ENCODE peak calls at places on chromosomes 1 and 21, in four cellular contexts. One of them, this sample, is unnamed.

GRCh38 chr21:17848228-17848627 is 29.1 kb upstream of the C21orf91 start:
- DNase-seq in GM23248: peak; percentile 95
- DNase-seq in H1: no peak
- DNase-seq in fibroblast of lung: peak; percentile 97
- DNase-seq in this sample: no peak

GRCh38 chr1:71836899-71837298 is 445.4 kb downstream of the NEGR1 start:
- DNase-seq in GM23248: no peak
- DNase-seq in H1: no peak
- DNase-seq in fibroblast of lung: no peak
- DNase-seq in this sample: no peak

GRCh38 chr1:55898191-55898590 is 681.2 kb downstream of the PLPP3 start:
- DNase-seq in GM23248: peak; percentile 78
- DNase-seq in H1: no peak
- DNase-seq in fibroblast of lung: peak; percentile 64
- DNase-seq in this sample: no peak

GRCh38 chr1:232611834-232612233 is 18.1 kb downstream of the SIPA1L2 start:
- DNase-seq in GM23248: no peak
- DNase-seq in H1: peak; percentile 79
- DNase-seq in fibroblast of lung: no peak
- DNase-seq in this sample: no peak

GRCh38 chr1:151147132-151147503 is 687 bp upstream of the SEMA6C start:
- DNase-seq in GM23248: peak; percentile 56
- DNase-seq in H1: no peak
- DNase-seq in fibroblast of lung: no peak
- DNase-seq in this sample: no peak

GRCh38 chr1:202376247-202376646 is 27.7 kb downstream of the PPP1R12B start:
- DNase-seq in GM23248: peak; percentile 58
- DNase-seq in H1: no peak
- DNase-seq in fibroblast of lung: no peak
- DNase-seq in this sample: no peak

GRCh38 chr1:151399890-151400235 is 490 bp downstream of the PSMB4 start:
- DNase-seq in GM23248: peak; percentile 77
- DNase-seq in H1: no peak
- DNase-seq in fibroblast of lung: peak; percentile 25
- DNase-seq in this sample: no peak

GRCh38 chr1:1371741-1372711 is 3.0 kb downstream of the AURKAIP1 start:
- DNase-seq in GM23248: peak; percentile 64
- DNase-seq in H1: peak; percentile 99
- DNase-seq in fibroblast of lung: peak; percentile 25
- DNase-seq in this sample: peak; percentile 77

GRCh38 chr1:204230211-204230610 is 16.4 kb upstream of the GOLT1A start:
- DNase-seq in GM23248: no peak
- DNase-seq in H1: no peak
- DNase-seq in fibroblast of lung: no peak
- DNase-seq in this sample: no peak

GRCh38 chr1:58982259-58982998 is 198.6 kb upstream of the JUN start:
- DNase-seq in GM23248: peak; percentile 18
- DNase-seq in H1: no peak
- DNase-seq in fibroblast of lung: no peak
- DNase-seq in this sample: no peak

GRCh38 chr21:19832551-19832950 is 1165.7 kb upstream of the NCAM2 start:
- DNase-seq in GM23248: no peak
- DNase-seq in H1: no peak
- DNase-seq in fibroblast of lung: no peak
- DNase-seq in this sample: no peak

GRCh38 chr1:99264201-99265021 is at the start of gene PLPPR4:
- DNase-seq in GM23248: peak; percentile 82
- DNase-seq in H1: peak; percentile 85
- DNase-seq in fibroblast of lung: peak; percentile 62
- DNase-seq in this sample: no peak

GRCh38 chr21:16020878-16021277 is 291.1 kb downstream of the USP25 start:
- DNase-seq in GM23248: no peak
- DNase-seq in H1: no peak
- DNase-seq in fibroblast of lung: no peak
- DNase-seq in this sample: no peak

GRCh38 chr1:121483234-121483633 is 298.5 kb downstream of the SRGAP2C start:
- DNase-seq in GM23248: no peak
- DNase-seq in H1: no peak
- DNase-seq in fibroblast of lung: no peak
- DNase-seq in this sample: no peak

GRCh38 chr1:57208903-57209302 is 215.0 kb downstream of the DAB1 start:
- DNase-seq in GM23248: no peak
- DNase-seq in H1: no peak
- DNase-seq in fibroblast of lung: no peak
- DNase-seq in this sample: no peak

GRCh38 chr1:23020731-23021130 is 1.5 kb downstream of the KDM1A start:
- DNase-seq in GM23248: peak; percentile 17
- DNase-seq in H1: no peak
- DNase-seq in fibroblast of lung: no peak
- DNase-seq in this sample: no peak

GRCh38 chr1:168732736-168733135 is 3.7 kb upstream of the DPT start:
- DNase-seq in GM23248: no peak
- DNase-seq in H1: no peak
- DNase-seq in fibroblast of lung: no peak
- DNase-seq in this sample: no peak

GRCh38 chr21:32515869-32516268 is 69.5 kb downstream of the TCP10L start:
- DNase-seq in GM23248: peak; percentile 45
- DNase-seq in H1: no peak
- DNase-seq in fibroblast of lung: peak; percentile 42
- DNase-seq in this sample: no peak

GRCh38 chr1:12565094-12565965 is 52.7 kb downstream of the DHRS3 start:
- DNase-seq in GM23248: peak; percentile 18
- DNase-seq in H1: no peak
- DNase-seq in fibroblast of lung: no peak
- DNase-seq in this sample: no peak

GRCh38 chr1:173473599-173474011 is 3.5 kb upstream of the PRDX6 start:
- DNase-seq in GM23248: peak; percentile 81
- DNase-seq in H1: no peak
- DNase-seq in fibroblast of lung: peak; percentile 77
- DNase-seq in this sample: no peak

GRCh38 chr1:1245840-1246205 is 699 bp downstream of the C1QTNF12 start:
- DNase-seq in GM23248: no peak
- DNase-seq in H1: no peak
- DNase-seq in fibroblast of lung: no peak
- DNase-seq in this sample: no peak

GRCh38 chr1:172383541-172383940 is 36.9 kb upstream of the C1orf105 start:
- DNase-seq in GM23248: peak; percentile 75
- DNase-seq in H1: no peak
- DNase-seq in fibroblast of lung: peak; percentile 88
- DNase-seq in this sample: no peak

GRCh38 chr21:27700974-27701614 is 734.2 kb upstream of the ADAMTS5 start:
- DNase-seq in GM23248: peak; percentile 92
- DNase-seq in H1: peak; percentile 79
- DNase-seq in fibroblast of lung: peak; percentile 57
- DNase-seq in this sample: peak; percentile 77

GRCh38 chr1:8356256-8357209 is 38.6 kb downstream of the SLC45A1 start:
- DNase-seq in GM23248: no peak
- DNase-seq in H1: no peak
- DNase-seq in fibroblast of lung: no peak
- DNase-seq in this sample: no peak

GRCh38 chr21:44684483-44684882 is 2.5 kb upstream of the KRTAP12-1 start:
- DNase-seq in GM23248: no peak
- DNase-seq in H1: no peak
- DNase-seq in fibroblast of lung: no peak
- DNase-seq in this sample: no peak

DNA sequence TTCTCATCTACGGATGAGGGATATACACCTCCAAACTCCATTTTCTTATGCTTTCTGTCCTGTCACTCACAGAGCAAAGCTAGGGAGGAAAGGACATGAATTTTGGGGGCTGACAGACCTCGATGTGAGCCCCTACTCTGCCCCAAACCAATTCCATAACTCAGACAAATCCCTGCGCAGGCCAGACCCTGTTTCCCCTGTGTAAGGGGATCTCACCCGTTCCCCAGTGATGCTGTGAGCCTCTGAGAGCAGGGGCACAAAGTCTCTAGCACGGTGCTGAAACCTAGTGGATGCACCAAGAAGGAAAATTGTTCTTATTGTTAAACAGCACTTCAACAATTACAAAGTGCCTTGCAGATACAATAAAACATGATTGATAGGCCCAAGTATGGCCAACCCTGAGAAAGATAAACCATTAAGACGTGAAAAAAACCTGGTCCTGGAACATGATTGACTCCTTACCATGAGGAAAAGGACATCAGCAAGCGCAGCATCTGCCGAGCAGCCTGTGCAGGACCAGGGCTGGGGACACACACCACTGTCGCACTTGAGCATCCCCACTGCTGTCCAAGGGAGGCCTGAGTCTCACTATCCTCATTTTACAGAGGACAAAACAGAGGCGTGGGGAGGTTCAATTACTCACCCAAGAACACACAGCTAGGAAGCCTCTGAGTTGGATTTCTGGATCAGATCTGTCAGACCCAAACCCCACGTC is 137.8 kb downstream of the GLIS1 start:
- DNase-seq in GM23248: no peak
- DNase-seq in H1: no peak
- DNase-seq in fibroblast of lung: no peak
- DNase-seq in this sample: no peak
- H3K4me2 ChIP-seq in GM23248: no peak overlapping the region
- H3K4me2 ChIP-seq in H1: no peak overlapping the region
- H3K4me2 ChIP-seq in fibroblast of lung: no peak overlapping the region
- H3K4me2 ChIP-seq in this sample: no peak overlapping the region

DNA sequence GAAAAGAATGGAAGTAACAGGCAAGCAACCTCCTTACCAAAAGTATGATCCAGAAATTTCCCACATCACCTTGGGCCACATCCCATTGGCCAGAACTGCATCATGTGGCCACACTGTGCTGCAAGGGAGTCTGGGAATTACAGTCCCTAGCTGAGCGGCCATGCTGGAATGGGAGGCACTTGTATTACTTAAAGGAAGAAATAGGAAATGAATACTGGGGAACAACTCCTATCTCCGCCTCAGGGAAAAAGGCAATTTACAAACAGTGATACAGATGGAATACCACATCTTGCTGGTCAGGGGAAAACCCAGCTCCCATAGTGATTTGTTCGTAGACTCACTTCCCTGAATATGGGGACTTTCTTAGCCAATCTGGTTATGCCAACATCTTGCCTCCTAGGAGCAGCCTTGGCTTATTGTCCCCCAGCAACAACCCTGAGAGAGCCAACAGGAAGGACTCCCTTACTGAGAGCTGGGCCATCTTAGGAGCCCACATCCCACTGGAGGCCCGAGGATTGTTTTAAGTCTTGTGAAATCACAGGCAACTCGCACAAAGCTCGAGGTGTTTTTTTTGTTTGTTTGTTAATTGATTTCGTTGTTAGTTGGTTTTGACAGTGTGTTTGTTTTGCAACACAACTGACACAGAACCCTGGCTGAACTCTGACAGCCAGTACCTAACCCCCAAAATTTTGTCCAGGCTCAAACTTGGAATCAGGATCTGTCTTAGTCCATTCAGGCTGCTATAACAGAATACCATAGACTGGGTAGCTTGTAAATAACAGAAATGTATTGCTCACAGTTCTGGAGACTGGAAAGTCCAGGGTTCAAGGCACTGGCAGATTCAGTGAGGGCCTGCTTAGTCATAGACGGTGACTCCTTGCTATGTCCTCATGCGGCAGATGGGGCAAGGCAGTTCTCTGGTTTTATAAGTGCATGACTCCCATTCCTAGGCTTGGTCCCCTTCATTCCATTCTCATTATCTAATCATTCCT is 14.9 kb downstream of the CDA start:
- DNase-seq in GM23248: peak; percentile 96
- DNase-seq in H1: no peak
- DNase-seq in fibroblast of lung: peak; percentile 96
- DNase-seq in this sample: no peak
- H3K9ac ChIP-seq in GM23248: peak overlapping the region; percentile 27
- H3K9ac ChIP-seq in H1: no peak overlapping the region
- H3K9ac ChIP-seq in fibroblast of lung: no peak overlapping the region
- H3K9ac ChIP-seq in this sample: no peak overlapping the region

GRCh38 chr21:26106562-26106961 is 64.0 kb downstream of the APP start:
- DNase-seq in GM23248: no peak
- DNase-seq in H1: no peak
- DNase-seq in fibroblast of lung: no peak
- DNase-seq in this sample: no peak
- H3K79me2 ChIP-seq in GM23248: peaks cover 69% of the 10 kb centered on the region
- H3K79me2 ChIP-seq in H1: peaks cover 6% of the 10 kb centered on the region
- H3K79me2 ChIP-seq in fibroblast of lung: peaks cover 22% of the 10 kb centered on the region
- H3K79me2 ChIP-seq in this sample: no peaks in the 10 kb centered on the region

DNA sequence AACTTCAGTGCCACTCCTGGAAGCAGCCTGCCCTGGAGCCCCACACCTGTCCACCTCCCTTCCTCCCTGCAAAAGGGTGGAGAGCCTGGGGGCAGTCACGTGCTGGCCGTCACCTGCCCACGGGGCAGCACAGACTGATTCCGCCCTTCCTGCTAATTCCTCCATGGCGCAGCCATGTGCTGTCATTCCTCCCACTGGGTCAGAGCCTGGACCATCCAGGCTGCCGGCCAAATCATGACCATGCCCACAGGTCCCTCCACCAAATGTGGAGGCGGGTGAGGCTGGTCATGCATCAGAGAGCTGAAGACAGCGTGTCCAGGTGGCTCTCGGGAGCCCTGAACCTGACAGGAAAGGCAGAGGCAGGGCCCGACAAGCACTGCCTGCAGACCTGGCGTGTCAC is 24.5 kb upstream of the GPR153 start:
- DNase-seq in GM23248: no peak
- DNase-seq in H1: no peak
- DNase-seq in fibroblast of lung: no peak
- DNase-seq in this sample: no peak
- H3K4me2 ChIP-seq in GM23248: no peak overlapping the region
- H3K4me2 ChIP-seq in H1: no peak overlapping the region
- H3K4me2 ChIP-seq in fibroblast of lung: no peak overlapping the region
- H3K4me2 ChIP-seq in this sample: no peak overlapping the region

GRCh38 chr1:26169669-26170471 is at the start of gene ZNF593:
- DNase-seq in GM23248: peak; percentile 98
- DNase-seq in H1: peak; percentile 96
- DNase-seq in fibroblast of lung: peak; percentile 88
- DNase-seq in this sample: peak; percentile 87
- H3K9ac ChIP-seq in GM23248: peak within 1 kb of the TSS; percentile 93
- H3K9ac ChIP-seq in H1: peak within 1 kb of the TSS; percentile 60
- H3K9ac ChIP-seq in fibroblast of lung: peak within 1 kb of the TSS; percentile 95
- H3K9ac ChIP-seq in this sample: peak within 1 kb of the TSS; percentile 83

GRCh38 chr1:211355873-211356272 is 29.2 kb downstream of the TRAF5 start:
- DNase-seq in GM23248: no peak
- DNase-seq in H1: no peak
- DNase-seq in fibroblast of lung: no peak
- DNase-seq in this sample: no peak

GRCh38 chr1:211352985-211353515 is 26.4 kb downstream of the TRAF5 start:
- DNase-seq in GM23248: peak; percentile 29
- DNase-seq in H1: peak; percentile 79
- DNase-seq in fibroblast of lung: no peak
- DNase-seq in this sample: peak; percentile 74

GRCh38 chr1:211356723-211357418 is 30.2 kb downstream of the TRAF5 start:
- DNase-seq in GM23248: peak; percentile 93
- DNase-seq in H1: no peak
- DNase-seq in fibroblast of lung: peak; percentile 85
- DNase-seq in this sample: no peak

GRCh38 chr1:211352465-211352864 is 25.8 kb downstream of the TRAF5 start:
- DNase-seq in GM23248: no peak
- DNase-seq in H1: no peak
- DNase-seq in fibroblast of lung: no peak
- DNase-seq in this sample: no peak

GRCh38 chr1:211353562-211354212 is 27.1 kb downstream of the TRAF5 start:
- DNase-seq in GM23248: no peak
- DNase-seq in H1: no peak
- DNase-seq in fibroblast of lung: no peak
- DNase-seq in this sample: no peak
- H3K79me2 ChIP-seq in GM23248: no peaks in the 10 kb centered on the region
- H3K79me2 ChIP-seq in H1: no peaks in the 10 kb centered on the region
- H3K79me2 ChIP-seq in fibroblast of lung: no peaks in the 10 kb centered on the region
- H3K79me2 ChIP-seq in this sample: no peaks in the 10 kb centered on the region